ENCODE peak calls at places on chromosome 10, in seven cellular contexts. W, X, O, F, U, H and G are unnamed samples.

GRCh38 chr10:124708246-124708779 is 35.9 kb downstream of the FAM53B start:
- DNase-seq in W (no peak), U (no peak), H (no peak), F (no peak), O (no peak), X (no peak), G (no peak)

GRCh38 chr10:3691482-3691881 is 93.5 kb downstream of the KLF6 start:
- DNase-seq in U (no peak), W (no peak), F (no peak), O (no peak), H (no peak), X (no peak), G (no peak)

GRCh38 chr10:6702030-6702429 is 122.0 kb upstream of the PRKCQ start:
- DNase-seq in W (no peak), F (no peak), X (no peak), O (no peak), U (peak), H (no peak), G (no peak)

GRCh38 chr10:70906031-70906804 is 17.9 kb upstream of the PCBD1 start:
- DNase-seq in X (no peak), U (no peak), O (no peak), H (peak), W (no peak), F (no peak), G (no peak)

GRCh38 chr10:61902448-61903183 is 1.1 kb downstream of the ARID5B start:
- DNase-seq in X (no peak), F (peak), W (peak), O (peak), H (peak), U (peak), G (peak)

GRCh38 chr10:6034371-6034770 is 27.8 kb downstream of the IL2RA start:
- DNase-seq in X (no peak), U (no peak), H (no peak), F (no peak), O (no peak), W (no peak), G (no peak)

GRCh38 chr10:110059965-110060364 is 52.2 kb downstream of the ADD3 start:
- DNase-seq in U (no peak), W (no peak), O (no peak), H (no peak), F (no peak), X (no peak), G (no peak)

GRCh38 chr10:45483002-45483401 is 109.0 kb downstream of the ALOX5 start:
- DNase-seq in X (no peak), F (no peak), W (no peak), O (no peak), H (no peak), U (no peak), G (no peak)

GRCh38 chr10:114967071-114967470 is 29.1 kb downstream of the TRUB1 start:
- DNase-seq in H (no peak), O (no peak), W (no peak), F (no peak), X (no peak), U (no peak), G (no peak)

GRCh38 chr10:24382979-24383663 is 174.2 kb downstream of the KIAA1217 start:
- DNase-seq in F (no peak), H (no peak), X (peak), U (no peak), W (no peak), O (no peak), G (peak)

GRCh38 chr10:3672220-3672619 is 112.8 kb downstream of the KLF6 start:
- DNase-seq in H (no peak), X (no peak), U (no peak), O (no peak), W (no peak), F (no peak), G (no peak)

GRCh38 chr10:124632064-124632531 is 112.1 kb downstream of the FAM53B start:
- DNase-seq in W (peak), U (no peak), H (peak), O (no peak), X (no peak), F (no peak), G (no peak)

GRCh38 chr10:51386248-51386885 is 312.1 kb downstream of the PRKG1 start:
- DNase-seq in X (no peak), H (no peak), W (no peak), U (no peak), O (peak), F (no peak), G (no peak)

GRCh38 chr10:44993922-44994751 is 6.6 kb upstream of the ZNF22 start:
- DNase-seq in U (no peak), O (no peak), W (no peak), H (no peak), F (no peak), X (no peak), G (no peak)

GRCh38 chr10:4661572-4662255 is 164.3 kb upstream of the AKR1E2 start:
- DNase-seq in U (no peak), W (peak), O (no peak), H (no peak), F (no peak), X (no peak), G (peak)

GRCh38 chr10:72097448-72098300 is 9.3 kb upstream of the SPOCK2 start:
- DNase-seq in X (no peak), F (no peak), U (no peak), H (no peak), W (peak), O (peak), G (no peak)

GRCh38 chr10:87675396-87676376 is 16.0 kb downstream of the PAPSS2 start:
- DNase-seq in O (peak), W (no peak), U (no peak), X (no peak), H (no peak), F (no peak), G (no peak)

GRCh38 chr10:13661261-13661660 is 74.5 kb downstream of the PRPF18 start:
- DNase-seq in F (no peak), X (no peak), H (no peak), U (no peak), O (no peak), W (no peak), G (no peak)

GRCh38 chr10:68142761-68143160 is 33.5 kb downstream of the MYPN start:
- DNase-seq in F (no peak), O (no peak), H (no peak), X (no peak), U (no peak), W (no peak), G (no peak)

GRCh38 chr10:42951486-42952251 is 125.2 kb upstream of the RET start:
- DNase-seq in F (no peak), X (peak), H (peak), U (no peak), W (peak), O (peak), G (no peak)

GRCh38 chr10:110857265-110858158 is 14.2 kb upstream of the PDCD4 start:
- DNase-seq in H (no peak), O (no peak), F (no peak), U (peak), X (no peak), W (peak), G (peak)

GRCh38 chr10:126041804-126042231 is 145.5 kb downstream of the FANK1 start:
- DNase-seq in U (peak), X (no peak), H (peak), F (peak), O (no peak), W (peak), G (peak)